ENCODE peak calls at places on chromosomes 16 and 17, in five cellular contexts. J is lung, P is hepatocyte, C is tibial nerve, K is spleen. Q is an unnamed sample. For H3K4me1 and H3K9me3, the result is how much of the 10 kb centered on the place peaks cover.

GRCh38 chr17:63843387-63844292 is 1.2 kb upstream of the SMARCD2 start:
- DNase-seq in K (peak), P (peak), C (peak), J (peak), Q (no peak)

GRCh38 chr17:17354560-17355357 is 51.6 kb downstream of the NT5M start:
- DNase-seq in K (peak), J (peak), C (peak), P (peak), Q (peak)

GRCh38 chr17:34639706-34640425 is 60.5 kb downstream of the TMEM132E start:
- DNase-seq in J (no peak), K (no peak), C (no peak), P (no peak), Q (no peak)

GRCh38 chr16:69107311-69107962 is 2.0 kb downstream of the HAS3 start:
- DNase-seq in K (peak), C (no peak), J (peak), P (peak), Q (peak)

GRCh38 chr16:23423496-23424049 is 29.4 kb downstream of the COG7 start:
- DNase-seq in C (peak), J (peak), P (peak), K (no peak), Q (peak)

GRCh38 chr17:57487552-57487951 is 231.2 kb downstream of the MSI2 start:
- DNase-seq in K (no peak), C (no peak), P (no peak), J (no peak), Q (no peak)

GRCh38 chr16:35798885-35799426 is 2339.5 kb downstream of the TP53TG3F start:
- DNase-seq in P (no peak), J (no peak), K (no peak), C (no peak), Q (no peak)

GRCh38 chr16:62225675-62226074 is 189.4 kb upstream of the CDH8 start:
- DNase-seq in K (no peak), P (peak), J (peak), C (peak), Q (peak)

GRCh38 chr17:10034719-10035475 is 129.8 kb upstream of the RCVRN start:
- DNase-seq in J (no peak), K (peak), C (no peak), P (peak), Q (no peak)

GRCh38 chr17:2071024-2071385 is 16.1 kb downstream of the HIC1 start:
- DNase-seq in J (no peak), K (no peak), C (no peak), P (no peak), Q (no peak)
- H3K4me1 ChIP-seq in J (under half), K (half or more), C (half or more), P (under half), Q (under half)

DNA sequence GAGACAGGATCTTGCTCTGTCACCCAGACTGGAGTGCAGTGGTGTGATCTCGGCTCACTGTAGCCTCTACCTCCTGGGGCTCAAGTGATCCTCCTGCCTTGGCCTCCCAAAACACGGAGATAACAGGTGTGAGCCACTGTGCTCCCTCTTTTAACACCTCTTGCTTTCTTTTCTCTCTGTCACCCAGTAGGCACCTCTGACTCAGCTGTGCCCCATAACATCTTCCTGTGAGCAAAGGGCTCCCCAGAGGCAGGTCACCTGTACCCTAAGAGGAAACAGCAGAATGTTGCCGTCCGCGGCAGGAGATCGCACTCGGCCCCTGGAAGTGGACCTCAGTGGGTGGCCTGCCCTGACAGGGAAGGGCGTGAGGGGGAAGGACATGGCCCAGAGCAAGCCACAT is 918 bp upstream of the NLRC3 start:
- DNase-seq in P (no peak), K (peak), J (no peak), C (no peak), Q (no peak)
- H3K27ac ChIP-seq in P (no peak), K (peak), J (no peak), C (peak), Q (no peak)

GRCh38 chr17:52930581-52930980 is 772.1 kb upstream of the CA10 start:
- DNase-seq in C (no peak), P (no peak), K (no peak), J (no peak), Q (no peak)

DNA sequence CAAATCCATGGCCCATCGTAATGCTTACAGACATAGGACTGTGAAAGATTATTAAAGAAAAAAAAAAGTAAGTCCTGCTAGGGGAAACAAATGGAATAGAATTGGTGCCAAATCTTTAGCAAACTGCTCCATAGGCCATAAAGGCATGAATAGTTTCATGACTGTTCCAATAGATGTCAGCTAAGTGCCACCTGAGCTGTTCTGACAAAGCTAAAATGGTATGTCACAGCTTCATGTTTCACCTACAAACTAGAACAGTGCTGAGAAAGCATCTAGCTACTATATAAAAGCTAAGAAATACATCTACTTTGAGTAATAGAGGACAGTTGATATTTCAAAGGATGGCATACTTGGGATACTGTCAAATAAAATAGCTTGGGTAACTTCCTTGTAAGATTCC is 771.6 kb upstream of the CA10 start:
- DNase-seq in K (no peak), P (no peak), J (no peak), C (no peak), Q (no peak)
- H3K9me3 ChIP-seq in K (under half), P (under half), J (under half), C (under half), Q (under half)

GRCh38 chr17:50146230-50146926 is 4.1 kb downstream of the PPP1R9B start:
- DNase-seq in P (no peak), K (no peak), J (no peak), C (no peak), Q (no peak)

GRCh38 chr17:50148226-50149098 is 2.0 kb downstream of the PPP1R9B start:
- DNase-seq in C (peak), K (peak), J (peak), P (peak), Q (peak)

GRCh38 chr17:50146927-50147640 is 3.4 kb downstream of the PPP1R9B start:
- DNase-seq in C (no peak), P (no peak), J (no peak), K (no peak), Q (no peak)

GRCh38 chr17:50149099-50149424 is 1.4 kb downstream of the PPP1R9B start:
- DNase-seq in P (no peak), C (no peak), J (no peak), K (no peak), Q (no peak)

DNA sequence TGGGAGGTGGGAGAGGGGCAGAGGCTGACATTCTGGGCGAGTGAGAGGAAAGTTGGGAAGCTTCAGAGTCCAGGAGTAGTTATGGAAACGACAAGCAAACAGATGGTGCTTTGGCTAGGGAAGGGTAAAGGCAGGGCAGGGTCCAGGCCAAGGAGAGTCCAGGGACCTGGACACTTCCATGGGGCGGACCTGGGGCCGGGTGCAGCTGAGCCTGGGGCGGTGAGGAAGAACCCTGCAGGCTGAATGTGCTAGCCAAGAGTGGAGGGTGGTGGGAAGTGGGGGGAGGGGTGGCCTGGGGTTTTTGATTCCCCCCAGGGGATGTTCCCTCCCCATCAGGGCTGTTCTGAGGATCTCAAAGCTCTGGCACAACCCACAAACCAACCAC is 2.6 kb downstream of the PPP1R9B start:
- DNase-seq in P (peak), J (no peak), C (no peak), K (no peak), Q (no peak)
- H3K4me1 ChIP-seq in P (under half), J (under half), C (under half), K (half or more), Q (under half)

GRCh38 chr17:38451840-38452529 is 23.7 kb downstream of the ARHGAP23 start:
- DNase-seq in J (no peak), C (no peak), K (no peak), P (peak), Q (no peak)
- H3K27ac ChIP-seq in J (peak), C (peak), K (peak), P (peak), Q (no peak)

DNA sequence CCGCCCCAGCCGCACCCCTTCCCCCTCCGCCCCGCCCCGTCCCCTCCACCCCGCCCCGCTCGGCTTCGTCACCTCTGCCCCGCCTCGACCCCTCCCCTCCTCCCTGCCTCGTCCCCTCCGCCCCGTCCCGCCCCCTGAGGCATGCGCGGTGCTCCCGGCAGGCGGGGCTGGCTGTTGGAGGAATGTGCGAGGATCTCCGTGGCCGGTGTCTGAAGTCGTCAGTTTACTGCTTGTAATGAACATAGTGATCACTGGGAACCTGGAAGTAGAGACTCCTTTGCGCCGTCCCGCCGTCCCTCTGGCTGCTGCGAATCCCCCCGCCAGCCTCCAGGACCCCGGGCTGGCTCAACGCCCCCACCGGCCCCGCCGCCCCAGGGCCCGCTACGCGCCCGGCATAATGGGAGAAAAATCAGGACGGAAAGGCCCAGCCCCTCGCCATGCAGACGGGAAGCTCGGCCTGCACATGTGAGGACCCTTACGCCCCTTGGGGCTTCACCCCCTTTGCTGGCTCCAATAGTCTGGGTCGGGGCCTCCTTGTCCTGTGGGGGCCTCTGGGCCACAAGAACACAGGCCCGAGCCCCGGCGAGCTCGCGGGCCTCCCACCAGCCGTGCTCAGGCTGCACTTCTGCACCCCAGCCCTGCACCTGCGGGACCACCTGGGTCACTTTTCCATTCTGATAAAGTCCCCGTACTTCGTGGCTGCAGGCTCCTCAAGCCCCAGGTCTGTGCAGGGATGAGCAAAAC is 743.1 kb downstream of the KCNJ18 start:
- DNase-seq in P (no peak), K (no peak), J (no peak), C (no peak), Q (no peak)
- H3K9me3 ChIP-seq in P (under half), K (half or more), J (under half), C (under half), Q (under half)

DNA sequence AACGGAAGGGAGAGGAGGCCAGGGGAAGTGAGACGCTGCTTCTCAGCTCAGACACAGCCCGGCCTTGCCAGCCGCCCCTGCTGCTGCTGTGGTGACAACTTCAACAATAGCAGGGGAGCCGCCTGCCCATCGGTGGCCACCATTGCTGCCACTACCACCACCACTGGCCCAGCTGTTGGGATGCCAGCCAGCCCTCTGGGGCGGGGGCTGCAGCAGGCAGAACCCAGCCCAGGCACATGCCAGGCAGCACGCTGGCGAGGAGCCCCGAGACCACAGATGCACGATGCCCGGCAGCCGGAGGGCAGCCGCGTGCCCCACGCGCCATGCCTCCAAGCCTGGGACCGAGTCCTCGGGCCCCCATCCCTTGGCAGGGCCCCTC is 7.3 kb downstream of the DOK4 start:
- DNase-seq in K (peak), J (no peak), P (no peak), C (no peak), Q (no peak)
- H3K4me1 ChIP-seq in K (under half), J (under half), P (half or more), C (under half), Q (under half)

GRCh38 chr17:5942687-5943086 is 127.5 kb upstream of the WSCD1 start:
- DNase-seq in C (no peak), J (no peak), K (no peak), P (no peak), Q (no peak)
- H3K27ac ChIP-seq in C (no peak), J (no peak), K (no peak), P (no peak), Q (no peak)